ENCODE peak calls at places on chromosomes 4 and X, in nine cellular contexts. F, Z, B, O, Y, M, E, C and H are unnamed samples. For H3K27me3, the result is how much of the 10 kb centered on the place peaks cover.

GRCh38 chr4:47221721-47222120 is 190.4 kb downstream of the GABRB1 start:
- DNase-seq in Z (no peak), M (peak), O (no peak), Y (peak), B (no peak), F (peak), C (no peak), E (no peak), H (no peak)

GRCh38 chr4:26083987-26084386 is 170.0 kb downstream of the SMIM20 start:
- DNase-seq in F (peak), O (no peak), E (no peak), C (peak), Z (peak), M (peak), B (no peak), Y (peak), H (no peak)

GRCh38 chr4:110515676-110516075 is 39.7 kb downstream of the ENPEP start:
- DNase-seq in F (no peak), B (no peak), C (no peak), M (no peak), Y (no peak), E (no peak), O (no peak), Z (no peak), H (no peak)

GRCh38 chr4:154407483-154407882 is 84.1 kb downstream of the DCHS2 start:
- DNase-seq in O (no peak), B (no peak), C (no peak), M (no peak), Y (no peak), E (no peak), F (no peak), Z (no peak), H (no peak)

GRCh38 chr4:173731257-173731656 is 201.2 kb upstream of the HAND2 start:
- DNase-seq in E (no peak), Y (no peak), F (no peak), B (no peak), M (no peak), Z (no peak), O (no peak), C (no peak), H (no peak)

GRCh38 chr4:81421346-81422218 is 50.1 kb downstream of the RASGEF1B start:
- DNase-seq in F (peak), O (no peak), B (peak), Z (no peak), Y (peak), E (no peak), M (peak), C (peak), H (peak)

GRCh38 chr4:169270156-169270809 is 473 bp downstream of the SH3RF1 start:
- DNase-seq in E (no peak), C (no peak), B (peak), Z (peak), F (no peak), Y (peak), O (no peak), M (no peak), H (peak)

GRCh38 chr4:88382621-88383020 is 4.0 kb downstream of the HERC6 start:
- DNase-seq in Z (no peak), O (no peak), M (no peak), F (no peak), Y (no peak), E (peak), B (no peak), C (no peak), H (no peak)

GRCh38 chr4:20418865-20419451 is 167.3 kb downstream of the SLIT2 start:
- DNase-seq in Y (peak), B (no peak), C (peak), E (no peak), Z (no peak), M (peak), F (peak), O (no peak), H (no peak)

GRCh38 chr4:157045507-157046127 is 30.3 kb upstream of the GLRB start:
- DNase-seq in E (no peak), M (peak), C (peak), Z (peak), F (peak), O (peak), Y (peak), B (no peak), H (no peak)

GRCh38 chrX:88135735-88136134 is 611.3 kb upstream of the CPXCR1 start:
- DNase-seq in B (no peak), Y (no peak), O (no peak), C (no peak), E (no peak), F (no peak), Z (no peak), M (no peak), H (no peak)

GRCh38 chr4:41533685-41534084 is 4.3 kb upstream of the LIMCH1 start:
- DNase-seq in O (no peak), F (no peak), M (no peak), C (no peak), Y (no peak), Z (no peak), B (no peak), E (no peak), H (no peak)

GRCh38 chr4:101355767-101356702 is 8.7 kb upstream of the PPP3CA start:
- DNase-seq in F (peak), B (no peak), M (peak), Z (no peak), E (no peak), Y (peak), O (no peak), C (no peak), H (no peak)

GRCh38 chr4:128483816-128484215 is 196.2 kb upstream of the PGRMC2 start:
- DNase-seq in B (no peak), E (no peak), O (no peak), F (no peak), C (no peak), Y (peak), Z (no peak), M (peak), H (no peak)

GRCh38 chr4:88672987-88673386 is 24.6 kb downstream of the NAP1L5 start:
- DNase-seq in F (peak), E (peak), B (no peak), Z (no peak), O (no peak), M (peak), Y (peak), C (no peak), H (no peak)

GRCh38 chrX:42398967-42399631 is 378.9 kb downstream of the PPP1R2C start:
- DNase-seq in Z (no peak), C (no peak), O (no peak), Y (no peak), E (no peak), F (peak), M (no peak), B (no peak), H (no peak)

GRCh38 chrX:101385795-101386541 is at the start of gene BTK:
- DNase-seq in Z (no peak), C (no peak), M (no peak), Y (no peak), E (no peak), O (no peak), F (no peak), B (peak), H (no peak)

GRCh38 chr4:104494822-104495559 is at the start of gene CXXC4:
- DNase-seq in B (peak), C (no peak), F (peak), E (peak), M (peak), Z (peak), Y (peak), O (no peak), H (peak)

GRCh38 chr4:151854731-151855130 is 93.9 kb upstream of the GATB start:
- DNase-seq in E (no peak), Z (no peak), Y (peak), O (no peak), M (peak), C (no peak), B (no peak), F (no peak), H (no peak)

GRCh38 chrX:17964871-17965270 is 103.8 kb upstream of the RAI2 start:
- DNase-seq in E (no peak), C (no peak), Y (no peak), O (no peak), F (no peak), Z (peak), B (no peak), M (no peak), H (no peak)

GRCh38 chr4:1404573-1405248 is 1.5 kb downstream of the NKX1-1 start:
- DNase-seq in M (no peak), F (no peak), E (no peak), Y (no peak), C (no peak), O (no peak), B (peak), Z (no peak), H (no peak)

GRCh38 chrX:20968996-20969395 is 405.2 kb upstream of the CNKSR2 start:
- DNase-seq in E (no peak), F (no peak), B (no peak), Z (no peak), O (no peak), M (no peak), Y (peak), C (no peak), H (no peak)

GRCh38 chrX:72545990-72546389 is 26.7 kb downstream of the HDAC8 start:
- DNase-seq in M (no peak), Y (peak), B (no peak), F (peak), C (no peak), Z (no peak), O (no peak), E (no peak), H (no peak)

GRCh38 chrX:135295238-135295943 is 13.9 kb upstream of the ETDC start:
- DNase-seq in Y (peak), E (peak), C (peak), M (peak), F (peak), B (peak), O (no peak), Z (no peak), H (peak)

GRCh38 chr4:185878633-185879032 is 66.6 kb upstream of the SORBS2 start:
- DNase-seq in F (no peak), Y (no peak), Z (no peak), C (no peak), M (no peak), E (no peak), B (no peak), O (no peak), H (no peak)

GRCh38 chrX:10769696-10770619 is 149.6 kb upstream of the MID1 start:
- DNase-seq in Z (no peak), C (no peak), B (no peak), E (no peak), Y (peak), F (peak), O (no peak), M (peak), H (no peak)

GRCh38 chrX:44914532-44915198 is 41.7 kb downstream of the KDM6A start:
- DNase-seq in C (no peak), F (peak), E (no peak), B (no peak), Z (no peak), M (peak), Y (peak), O (no peak), H (no peak)

GRCh38 chr4:40438384-40439026 is 103.4 kb downstream of the CHRNA9 start:
- DNase-seq in M (no peak), C (no peak), Z (no peak), F (no peak), E (no peak), B (no peak), O (no peak), Y (no peak), H (no peak)

GRCh38 chrX:20995829-20996228 is 378.4 kb upstream of the CNKSR2 start:
- DNase-seq in B (no peak), Y (no peak), C (no peak), E (no peak), Z (no peak), M (no peak), O (no peak), F (no peak), H (no peak)

GRCh38 chrX:34487364-34487763 is 169.7 kb downstream of the TMEM47 start:
- DNase-seq in F (no peak), E (no peak), O (no peak), Y (no peak), C (no peak), Z (no peak), B (no peak), M (no peak), H (no peak)

GRCh38 chr4:110020139-110020538 is 107.5 kb downstream of the EGF start:
- DNase-seq in Z (no peak), E (no peak), M (peak), O (no peak), B (no peak), F (peak), Y (peak), C (no peak), H (no peak)

GRCh38 chrX:71301195-71301924 is at the start of gene ITGB1BP2:
- DNase-seq in F (no peak), E (no peak), Y (peak), Z (peak), M (peak), B (no peak), C (no peak), O (peak), H (peak)

GRCh38 chr4:103002551-103002950 is 17.0 kb downstream of the SLC9B1 start:
- DNase-seq in F (peak), Y (peak), Z (no peak), B (no peak), C (no peak), M (peak), O (no peak), E (no peak), H (no peak)

GRCh38 chrX:10597871-10598270 is 22.5 kb downstream of the MID1 start:
- DNase-seq in Y (no peak), F (peak), C (no peak), O (no peak), E (no peak), B (no peak), M (peak), Z (no peak), H (no peak)

GRCh38 chrX:135436966-135437866 is 15.5 kb downstream of the SMIM10L2A start:
- DNase-seq in Z (no peak), B (no peak), F (no peak), C (no peak), Y (no peak), M (no peak), E (no peak), O (no peak), H (no peak)

GRCh38 chr4:93776386-93777080 is 52.0 kb upstream of the ATOH1 start:
- DNase-seq in B (no peak), E (no peak), Y (peak), C (no peak), O (no peak), F (peak), Z (no peak), M (peak), H (no peak)

GRCh38 chr4:149264093-149264733 is 551.4 kb downstream of the IQCM start:
- DNase-seq in E (no peak), C (peak), M (peak), F (peak), Y (peak), B (peak), Z (no peak), O (no peak), H (no peak)

GRCh38 chr4:111066447-111066846 is 443.6 kb upstream of the PITX2 start:
- DNase-seq in Y (peak), O (no peak), B (no peak), F (no peak), M (peak), E (no peak), C (no peak), Z (no peak), H (no peak)

GRCh38 chrX:151825927-151826471 is 86.7 kb upstream of the MAGEA4 start:
- DNase-seq in Y (peak), Z (no peak), M (peak), O (no peak), F (peak), C (peak), E (no peak), B (no peak), H (no peak)
- TF ChIP-seq CTCF in Y (peak), Z (peak), M (no peak), O (no peak), F (peak), C (no peak), E (no peak), B (no peak), H (peak)

GRCh38 chrX:53621418-53621986 is 65.0 kb downstream of the HUWE1 start:
- DNase-seq in Z (no peak), Y (no peak), O (no peak), E (no peak), M (no peak), B (no peak), F (no peak), C (no peak), H (no peak)

DNA sequence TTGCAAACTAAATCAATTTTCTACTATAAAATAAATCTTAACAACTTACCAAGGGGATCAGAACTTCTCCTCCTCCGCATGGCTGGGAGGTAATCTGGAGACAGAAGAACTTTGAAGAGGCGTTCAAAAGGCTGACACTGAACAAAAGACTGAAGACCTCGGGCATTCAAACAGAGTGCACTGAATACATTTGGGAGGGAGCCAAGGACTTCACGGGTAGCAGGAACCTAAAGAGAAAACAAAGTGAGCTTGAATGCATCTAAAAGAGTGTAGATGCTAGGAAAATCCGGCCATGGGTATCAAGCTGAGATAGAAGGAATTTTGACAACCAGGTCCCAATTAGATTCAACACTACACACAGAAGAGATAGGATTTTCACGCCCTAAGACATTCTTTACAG is 69.6 kb downstream of the HUWE1 start:
- DNase-seq in M (no peak), C (no peak), Z (no peak), O (no peak), E (no peak), F (no peak), B (no peak), Y (no peak), H (no peak)
- H3K27me3 ChIP-seq in M (under half), C (under half), Z (under half), O (under half), E (under half), F (under half), B (under half), Y (under half), H (under half)

DNA sequence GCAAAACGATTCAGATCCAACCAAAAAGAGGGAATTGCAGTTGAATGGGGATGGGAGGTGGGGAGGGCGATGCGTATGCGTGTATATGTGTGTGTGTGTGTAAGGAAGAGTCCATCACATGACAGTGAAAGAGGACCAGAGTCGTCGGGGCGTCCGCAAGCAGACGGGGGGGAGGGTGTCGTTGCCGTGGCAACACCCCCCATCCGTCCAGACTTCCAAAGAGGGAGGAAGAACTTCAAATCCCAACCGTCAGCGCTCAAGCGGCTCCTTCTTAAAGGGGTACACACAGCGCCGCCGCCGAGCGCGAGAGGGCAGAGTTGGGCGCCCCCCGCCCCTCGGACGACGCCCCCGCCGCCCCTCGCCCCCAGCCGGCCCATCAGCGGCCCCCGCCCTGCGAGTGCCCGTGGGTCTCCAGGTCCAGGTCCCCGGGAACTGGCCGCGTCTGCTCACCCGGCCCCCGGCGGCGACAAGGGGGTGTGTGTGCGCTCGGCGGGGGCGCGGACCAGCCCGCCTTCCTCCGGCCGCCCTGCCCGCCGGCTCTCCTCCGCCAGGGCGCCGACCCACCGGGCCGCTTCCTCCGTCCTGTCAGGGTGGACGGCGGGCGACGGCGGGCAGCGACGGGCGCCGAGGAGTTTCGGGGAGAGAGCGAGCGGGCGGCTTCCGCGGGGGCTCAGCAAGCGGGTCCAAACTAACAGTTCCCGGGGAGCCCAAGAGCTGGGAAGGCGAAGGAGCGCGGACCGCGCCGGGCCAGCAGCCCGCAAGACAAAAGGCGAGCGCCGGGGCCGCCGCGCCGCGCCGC is 685 bp downstream of the LCORL start:
- DNase-seq in Z (peak), E (peak), C (peak), O (no peak), Y (peak), M (peak), F (peak), B (peak), H (peak)
- TF ChIP-seq CTCF in Z (no peak), E (no peak), C (no peak), O (no peak), Y (no peak), M (no peak), F (no peak), B (no peak), H (no peak)

DNA sequence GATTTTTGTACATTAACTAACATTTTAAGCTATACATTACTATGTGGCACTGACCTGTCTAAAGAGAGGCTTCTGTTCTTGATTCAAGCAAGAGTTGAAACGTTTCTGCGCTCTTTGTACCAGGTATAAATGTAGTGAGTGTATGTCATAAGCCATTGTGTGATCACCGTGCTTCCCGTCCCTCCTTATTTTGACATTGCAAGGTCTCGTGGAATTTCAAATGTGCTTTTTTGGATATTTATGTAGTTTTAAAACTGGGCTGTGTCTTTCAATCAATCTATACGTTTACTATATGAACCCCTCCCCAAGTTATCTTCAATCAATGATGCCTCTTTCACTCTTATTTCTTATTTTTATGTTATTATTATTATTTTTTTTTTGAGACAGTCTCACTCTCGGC is at the start of gene KLHL15:
- DNase-seq in M (no peak), E (no peak), Y (no peak), B (no peak), O (no peak), F (no peak), Z (no peak), C (no peak), H (no peak)
- H3K27me3 ChIP-seq in M (under half), E (under half), Y (under half), B (under half), O (under half), F (under half), Z (under half), C (under half), H (under half)

GRCh38 chr4:31793907-31794306 is 1073.7 kb downstream of the PCDH7 start:
- DNase-seq in Y (no peak), M (no peak), E (no peak), O (no peak), F (no peak), B (no peak), C (no peak), Z (no peak), H (no peak)

GRCh38 chr4:31788676-31789075 is 1068.5 kb downstream of the PCDH7 start:
- DNase-seq in B (no peak), E (no peak), O (no peak), C (no peak), F (no peak), Y (peak), M (no peak), Z (no peak), H (no peak)

GRCh38 chr4:31791666-31792065 is 1071.5 kb downstream of the PCDH7 start:
- DNase-seq in B (no peak), C (no peak), F (no peak), Z (no peak), M (no peak), Y (no peak), O (no peak), E (no peak), H (no peak)
- TF ChIP-seq CTCF in B (no peak), C (no peak), F (no peak), Z (no peak), M (no peak), Y (no peak), O (no peak), E (no peak), H (no peak)